ENCODE peak calls at places on chromosomes 12 and 14, in six cellular contexts. N is tibial artery, W is thoracic aorta, C is H9, S is A549, L is fibroblast of lung. M is an unnamed sample.

GRCh38 chr12:106794369-106794768 is 19.9 kb downstream of the RIC8B start:
- DNase-seq in L (peak), S (no peak), C (no peak), W (no peak), N (no peak), M (no peak)

GRCh38 chr14:92956961-92957360 is 34.0 kb downstream of the CHGA start:
- DNase-seq in W (no peak), L (no peak), S (no peak), C (no peak), N (no peak), M (no peak)

GRCh38 chr14:37122288-37122687 is 50.1 kb downstream of the SLC25A21 start:
- DNase-seq in C (no peak), N (no peak), S (peak), L (peak), W (no peak), M (no peak)

GRCh38 chr12:80056232-80056631 is 43.1 kb upstream of the OTOGL start:
- DNase-seq in L (no peak), C (no peak), N (no peak), W (no peak), S (no peak), M (no peak)

GRCh38 chr12:111546758-111547383 is 52.2 kb downstream of the ATXN2 start:
- DNase-seq in W (no peak), S (no peak), N (no peak), C (no peak), L (peak), M (no peak)

GRCh38 chr14:20612403-20612802 is 21.2 kb upstream of the RNASE12 start:
- DNase-seq in S (no peak), C (no peak), L (no peak), W (no peak), N (no peak), M (no peak)

GRCh38 chr14:74492413-74493342 is at the start of gene NPC2:
- DNase-seq in N (no peak), S (no peak), C (no peak), W (no peak), L (no peak), M (no peak)

GRCh38 chr12:123075591-123076171 is 75.2 kb downstream of the PITPNM2 start:
- DNase-seq in N (no peak), S (no peak), W (no peak), L (peak), C (peak), M (peak)

GRCh38 chr12:126038434-126038833 is 973.2 kb downstream of the AACS start:
- DNase-seq in S (no peak), W (no peak), N (no peak), C (no peak), L (no peak), M (no peak)

GRCh38 chr14:99806040-99806439 is 12.8 kb downstream of the EML1 start:
- DNase-seq in C (no peak), S (no peak), N (no peak), L (no peak), W (no peak), M (no peak)

GRCh38 chr14:99808515-99808914 is 15.3 kb downstream of the EML1 start:
- DNase-seq in W (no peak), S (no peak), C (no peak), N (no peak), L (no peak), M (no peak)

GRCh38 chr14:99808133-99808505 is 14.9 kb downstream of the EML1 start:
- DNase-seq in W (no peak), N (no peak), S (no peak), L (no peak), C (no peak), M (no peak)

GRCh38 chr14:99806841-99807240 is 13.6 kb downstream of the EML1 start:
- DNase-seq in L (no peak), S (no peak), W (no peak), C (no peak), N (no peak), M (no peak)

GRCh38 chr14:99807413-99808132 is 14.4 kb downstream of the EML1 start:
- DNase-seq in L (peak), C (peak), N (no peak), W (no peak), S (peak), M (peak)
- TF ChIP-seq CTCF in L (no peak), C (peak), N (no peak), W (no peak), S (no peak), M (peak)

GRCh38 chr14:78240567-78240966 is 70.4 kb downstream of the NRXN3 start:
- DNase-seq in L (no peak), N (no peak), S (no peak), C (no peak), W (no peak), M (no peak)
- TF ChIP-seq CTCF in L (no peak), N (no peak), S (no peak), C (no peak), W (no peak), M (no peak)

GRCh38 chr14:77151918-77152588 is 10.5 kb upstream of the ZDHHC22 start:
- DNase-seq in L (peak), N (no peak), S (peak), C (peak), W (no peak), M (peak)
- TF ChIP-seq CTCF in L (no peak), N (no peak), S (peak), C (peak), W (no peak), M (peak)

DNA sequence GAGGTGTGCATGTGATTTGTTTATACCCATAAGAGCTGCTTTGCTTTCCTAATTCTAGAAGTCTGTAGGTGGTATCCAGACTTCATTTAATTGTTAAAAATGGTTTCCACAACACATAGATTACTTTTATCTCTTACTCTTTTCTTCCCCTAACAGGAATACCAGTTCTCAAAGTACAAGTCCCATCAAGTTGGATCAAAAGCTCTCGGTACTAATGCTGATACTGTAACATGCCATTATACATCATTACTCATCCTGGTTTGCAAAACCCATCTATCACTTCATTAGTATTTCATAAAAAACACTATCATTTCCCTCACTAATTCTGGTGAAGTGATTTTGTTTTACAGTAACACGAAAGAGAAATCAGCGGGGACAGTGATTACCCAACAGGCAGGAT is 94.3 kb downstream of the PPP2R5E start:
- DNase-seq in N (no peak), W (no peak), L (no peak), S (no peak), C (no peak), M (no peak)
- TF ChIP-seq CTCF in N (no peak), W (no peak), L (no peak), S (no peak), C (no peak), M (no peak)

GRCh38 chr12:120457133-120457532 is 10.9 kb downstream of the GATC start:
- DNase-seq in S (peak), L (no peak), W (no peak), C (peak), N (no peak), M (peak)
- TF ChIP-seq CTCF in S (peak), L (peak), W (no peak), C (peak), N (no peak), M (peak)